ENCODE peak calls at places on chromosome 22, in five cellular contexts. H is fibroblast of pulmonary artery, E is body of pancreas, X is omental fat pad, Q is fibroblast of the aortic adventitia. Z is an unnamed sample.

GRCh38 chr22:50012201-50013181 is at the start of gene IL17REL:
- DNase-seq in E (peak; percentile 3), X (no peak), Q (peak; percentile 21), H (peak; percentile 25), Z (peak; percentile 6)

GRCh38 chr22:21624120-21624879 is 5.5 kb downstream of the YDJC start:
- DNase-seq in Q (peak; percentile 37), E (peak; percentile 29), H (peak; percentile 21), X (no peak), Z (no peak)

GRCh38 chr22:19042285-19043110 is 79.7 kb downstream of the DGCR2 start:
- DNase-seq in Q (no peak), H (no peak), X (no peak), E (no peak), Z (no peak)

GRCh38 chr22:32987081-32987631 is 71.0 kb downstream of the SYN3 start:
- DNase-seq in X (no peak), H (peak; percentile 57), Q (peak; percentile 24), E (no peak), Z (no peak)

GRCh38 chr22:47163876-47164513 is 401.5 kb downstream of the TBC1D22A start:
- DNase-seq in E (peak; percentile 6), X (peak; percentile 16), H (no peak), Q (no peak), Z (no peak)

GRCh38 chr22:17410576-17410975 is 41.3 kb downstream of the CECR2 start:
- DNase-seq in X (no peak), E (no peak), Q (peak; percentile 22), H (no peak), Z (no peak)

GRCh38 chr22:20146777-20147176 is 4.1 kb downstream of the CCDC188 start:
- DNase-seq in X (no peak), Q (no peak), E (no peak), H (no peak), Z (no peak)

GRCh38 chr22:44892243-44892642 is 117.6 kb downstream of the PHF21B start:
- DNase-seq in E (no peak), H (no peak), X (no peak), Q (no peak), Z (no peak)

GRCh38 chr22:32904044-32904443 is 102.5 kb downstream of the TIMP3 start:
- DNase-seq in H (peak; percentile 59), X (no peak), E (peak; percentile 33), Q (peak; percentile 38), Z (peak; percentile 23)

GRCh38 chr22:25447689-25448434 is 116.6 kb upstream of the GRK3 start:
- DNase-seq in X (peak; percentile 76), H (peak; percentile 83), Q (peak; percentile 79), E (peak; percentile 91), Z (peak; percentile 60)

GRCh38 chr22:20027966-20028854 is 7.3 kb downstream of the TANGO2 start:
- DNase-seq in H (peak; percentile 37), E (no peak), Q (peak; percentile 28), X (no peak), Z (peak; percentile 14)

GRCh38 chr22:36964110-36964509 is 50.7 kb downstream of the CSF2RB start:
- DNase-seq in E (no peak), X (no peak), Q (no peak), H (no peak), Z (no peak)

GRCh38 chr22:48098243-48098935 is 1335.9 kb downstream of the TBC1D22A start:
- DNase-seq in X (no peak), E (no peak), H (no peak), Q (no peak), Z (no peak)

GRCh38 chr22:21698430-21699329 is 32.9 kb downstream of the PPIL2 start:
- DNase-seq in X (no peak), E (no peak), Q (no peak), H (peak; percentile 24), Z (peak; percentile 6)

GRCh38 chr22:31734512-31734911 is 15.4 kb downstream of the PRR14L start:
- DNase-seq in E (no peak), Q (peak; percentile 52), X (no peak), H (peak; percentile 60), Z (peak; percentile 78)

GRCh38 chr22:37048133-37048532 is 3.4 kb upstream of the KCTD17 start:
- DNase-seq in Q (no peak), H (no peak), E (no peak), X (no peak), Z (peak; percentile 12)

GRCh38 chr22:41825376-41825775 is 7.5 kb upstream of the SREBF2 start:
- DNase-seq in X (no peak), E (no peak), H (peak; percentile 44), Q (peak; percentile 39), Z (no peak)

GRCh38 chr22:41240377-41241132 is at the start of gene CHADL:
- DNase-seq in E (peak; percentile 34), Q (no peak), H (no peak), X (no peak), Z (no peak)

GRCh38 chr22:44224166-44224565 is 43.4 kb downstream of the PARVG start:
- DNase-seq in X (no peak), E (no peak), H (no peak), Q (no peak), Z (peak; percentile 4)

GRCh38 chr22:42930810-42931420 is 73.8 kb upstream of the ARFGAP3 start:
- DNase-seq in X (no peak), Q (peak; percentile 32), E (peak; percentile 86), H (peak; percentile 31), Z (peak; percentile 53)
- TF ChIP-seq CTCF in X (no peak), Q (no peak), E (peak; percentile 37), H (no peak), Z (peak; percentile 53)

GRCh38 chr22:27990879-27991278 is 71.8 kb upstream of the PITPNB start:
- DNase-seq in E (peak; percentile 35), H (peak; percentile 51), Q (peak; percentile 57), X (no peak), Z (no peak)
- TF ChIP-seq CTCF in E (peak; percentile 21), H (peak; percentile 53), Q (peak; percentile 60), X (no peak), Z (peak; percentile 59)

GRCh38 chr22:23856721-23857605 is 712 bp upstream of the SLC2A11 start:
- DNase-seq in H (peak; percentile 41), Q (peak; percentile 56), X (no peak), E (peak; percentile 55), Z (peak; percentile 68)

GRCh38 chr22:23859201-23859600 is 1.5 kb downstream of the SLC2A11 start:
- DNase-seq in X (no peak), Q (no peak), H (no peak), E (peak; percentile 71), Z (no peak)

GRCh38 chr22:23858484-23858815 is 775 bp downstream of the SLC2A11 start:
- DNase-seq in H (no peak), Q (no peak), E (no peak), X (no peak), Z (no peak)

GRCh38 chr22:23862103-23862502 is 4.4 kb downstream of the SLC2A11 start:
- DNase-seq in E (peak; percentile 62), Q (peak; percentile 63), X (no peak), H (peak; percentile 71), Z (peak; percentile 36)

DNA sequence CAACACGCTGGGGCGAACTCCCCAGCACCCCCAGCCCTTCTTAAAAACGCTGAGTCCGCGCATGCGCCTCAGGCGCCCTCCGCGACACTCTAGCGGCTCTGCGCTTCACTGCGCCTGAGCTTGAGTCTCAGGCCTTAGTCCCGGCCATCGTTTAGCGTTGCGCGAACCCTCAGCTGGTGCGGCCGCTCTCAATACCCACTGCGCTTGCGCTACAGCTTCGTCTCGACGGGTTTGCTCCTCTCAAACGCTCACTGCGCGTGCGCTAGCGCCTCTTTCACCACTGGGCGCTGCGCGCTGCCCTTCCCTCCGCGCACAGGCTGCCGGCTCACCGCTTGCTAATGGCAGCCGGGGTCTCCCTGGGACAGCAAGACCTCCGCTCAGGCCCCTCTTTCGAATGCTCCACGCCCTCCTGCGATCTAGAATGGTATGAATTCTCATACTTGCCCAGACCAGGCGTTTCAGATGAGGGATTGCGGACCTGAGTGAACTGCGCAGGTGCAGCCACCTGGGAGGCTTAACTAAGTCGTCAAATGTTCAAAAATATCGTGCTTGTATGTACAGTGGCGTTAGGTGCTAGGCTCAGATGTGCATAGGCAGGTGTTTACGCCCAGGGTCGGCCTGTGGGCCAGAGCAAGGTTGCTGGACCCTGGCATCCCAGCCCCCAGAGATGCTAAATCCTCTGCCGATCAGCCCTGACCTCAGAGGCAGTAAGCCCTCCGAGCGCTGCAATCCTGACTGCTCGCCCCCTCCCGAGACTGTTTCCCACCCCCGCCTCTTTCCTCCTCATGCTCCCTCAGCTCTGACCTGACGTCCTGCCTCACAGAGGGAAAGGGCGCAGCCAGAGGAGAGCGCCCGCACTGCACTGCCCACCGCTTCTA is at the start of gene SLC2A11:
- DNase-seq in E (peak; percentile 98), Q (peak; percentile 97), X (peak; percentile 84), H (peak; percentile 98), Z (peak; percentile 96)
- TF ChIP-seq CTCF in E (peak; percentile 60), Q (peak; percentile 51), X (no peak), H (peak; percentile 27), Z (peak; percentile 44)

DNA sequence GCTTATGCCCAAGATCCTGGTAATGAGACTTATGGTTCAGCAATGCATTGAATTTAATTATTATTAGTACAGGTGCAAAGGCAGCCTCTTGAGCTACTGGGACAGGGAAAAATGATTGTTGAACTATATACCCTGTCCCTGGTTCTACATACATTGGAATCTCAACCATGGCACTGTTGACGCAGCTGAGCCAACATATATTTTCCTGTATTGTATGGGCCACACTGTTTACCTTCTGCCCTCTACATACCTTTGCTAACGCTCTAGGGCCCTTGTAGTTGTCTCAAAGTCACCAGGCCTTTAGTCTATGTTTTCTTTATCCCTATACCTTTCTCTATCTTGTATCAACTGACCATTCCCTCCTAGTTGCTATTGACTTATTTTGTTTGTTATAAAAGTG is 22.6 kb downstream of the KREMEN1 start:
- DNase-seq in X (no peak), Q (no peak), E (no peak), H (no peak), Z (no peak)
- TF ChIP-seq CTCF in X (no peak), Q (no peak), E (no peak), H (no peak), Z (no peak)

DNA sequence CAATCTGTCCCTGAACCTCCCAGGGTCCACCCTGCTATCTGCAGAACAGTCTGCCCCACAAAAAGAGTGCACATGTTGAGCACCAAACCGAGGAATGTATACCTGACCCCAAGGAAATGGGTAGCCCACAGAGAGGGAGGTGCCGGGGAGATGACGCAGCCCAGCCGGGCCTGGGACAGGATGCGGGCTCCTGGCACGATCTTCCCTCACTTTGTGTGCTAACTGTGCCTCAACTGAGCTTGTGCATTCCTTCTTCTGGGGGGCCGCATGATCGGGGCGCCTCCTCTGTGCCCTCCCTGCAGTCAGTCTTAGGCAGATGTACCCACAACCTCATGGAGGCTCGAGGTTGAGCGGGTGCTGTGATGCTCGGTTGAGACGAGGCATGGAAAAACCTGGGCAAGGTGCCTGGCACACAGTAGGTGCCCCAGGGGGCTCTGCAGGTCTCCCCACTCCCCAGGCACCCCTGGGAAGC is 2.4 kb downstream of the GAS2L1 start:
- DNase-seq in Q (peak; percentile 34), X (no peak), E (no peak), H (peak; percentile 81), Z (no peak)
- TF ChIP-seq CTCF in Q (no peak), X (no peak), E (no peak), H (no peak), Z (no peak)

GRCh38 chr22:22855617-22856308 is 31.9 kb upstream of the IGLL5 start:
- DNase-seq in Q (no peak), X (no peak), E (no peak), H (peak; percentile 21), Z (no peak)
- TF ChIP-seq CTCF in Q (peak; percentile 28), X (no peak), E (peak; percentile 18), H (peak; percentile 47), Z (peak; percentile 77)

GRCh38 chr22:35733742-35734516 is 16.3 kb downstream of the APOL5 start:
- DNase-seq in E (peak; percentile 46), Q (peak; percentile 40), X (no peak), H (no peak), Z (no peak)
- TF ChIP-seq CTCF in E (peak; percentile 30), Q (no peak), X (no peak), H (no peak), Z (no peak)